ENCODE peak calls at places on chromosomes 13 and 19, in five cellular contexts. M is osteoblast, E is choroid plexus epithelial cell, A is fibroblast of pulmonary artery, T is ascending aorta. P is an unnamed sample.

GRCh38 chr19:12913871-12914690 is 5.0 kb downstream of the SYCE2 start:
- DNase-seq in M (peak), E (peak), A (peak), T (no peak), P (no peak)

GRCh38 chr13:114065926-114066774 is 66.3 kb downstream of the RASA3 start:
- DNase-seq in M (no peak), E (no peak), A (no peak), T (no peak), P (no peak)

GRCh38 chr13:106446011-106446410 is 89.5 kb downstream of the EFNB2 start:
- DNase-seq in M (no peak), E (peak), A (peak), T (no peak), P (peak)

GRCh38 chr13:101795460-101795859 is 343.0 kb downstream of the ITGBL1 start:
- DNase-seq in M (no peak), E (no peak), A (no peak), T (no peak), P (no peak)

GRCh38 chr13:74413482-74413881 is 279.3 kb upstream of the KLF12 start:
- DNase-seq in M (no peak), E (no peak), A (no peak), T (no peak), P (no peak)

GRCh38 chr19:34244611-34245299 is 9.6 kb upstream of the GARRE1 start:
- DNase-seq in M (no peak), E (peak), A (no peak), T (no peak), P (peak)

GRCh38 chr13:50309200-50309848 is 294.1 kb downstream of the KCNRG start:
- DNase-seq in M (no peak), E (no peak), A (no peak), T (no peak), P (no peak)

GRCh38 chr19:8302357-8302691 is 5.8 kb downstream of the CD320 start:
- DNase-seq in M (no peak), E (peak), A (no peak), T (no peak), P (no peak)

GRCh38 chr13:113119166-113119821 is 3.3 kb upstream of the F10 start:
- DNase-seq in M (peak), E (no peak), A (no peak), T (no peak), P (no peak)

GRCh38 chr13:99322297-99323103 is 15.3 kb upstream of the GPR183 start:
- DNase-seq in M (peak), E (peak), A (peak), T (no peak), P (peak)
- H3K4me3 ChIP-seq in M (no peak), E (no peak), A (no peak), T (no peak), P (no peak)

GRCh38 chr19:55255618-55256423 is 3.0 kb downstream of the PPP6R1 start:
- DNase-seq in M (peak), E (no peak), A (peak), T (no peak), P (no peak)
- H3K4me3 ChIP-seq in M (peak), E (peak), A (peak), T (peak), P (no peak)

DNA sequence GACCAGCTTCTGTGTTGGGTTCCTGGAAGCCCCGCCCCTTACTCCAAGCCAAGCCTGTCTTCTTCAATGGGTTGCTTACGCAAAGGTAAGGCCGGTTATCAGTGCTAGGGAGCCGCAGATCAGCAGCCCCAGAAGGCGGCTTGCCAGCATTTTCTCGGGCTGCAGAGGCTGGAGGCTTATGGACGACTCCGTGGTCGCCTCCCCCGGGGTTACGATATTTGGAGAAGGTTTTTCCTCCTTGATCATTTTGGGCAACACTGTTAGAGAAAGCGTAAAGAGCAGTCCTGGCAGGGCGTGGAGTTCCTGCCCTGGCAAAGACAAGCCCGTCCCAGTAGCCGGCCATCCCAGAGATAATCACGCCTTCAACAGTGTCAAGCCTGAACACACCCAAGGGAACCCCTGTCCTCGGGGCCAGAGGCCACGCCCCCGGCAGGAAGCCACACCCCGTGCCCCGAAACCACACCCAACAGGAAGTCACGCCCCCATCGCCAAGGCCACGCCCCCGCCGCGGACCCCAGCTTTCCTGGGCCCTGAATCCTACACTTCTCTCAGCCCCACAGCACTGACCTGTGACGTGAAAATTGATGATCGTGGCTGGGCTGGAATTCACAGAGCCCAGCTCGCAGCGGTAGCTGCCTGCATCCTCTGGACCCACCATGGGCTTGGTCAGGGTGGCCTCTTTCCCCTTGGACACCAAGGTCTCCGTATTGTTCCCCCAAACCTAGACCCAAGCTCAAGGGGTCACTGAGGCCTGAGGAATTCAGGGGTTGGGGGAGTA is 1.0 kb upstream of the RASIP1 start:
- DNase-seq in M (peak), E (no peak), A (no peak), T (no peak), P (no peak)
- H3K4me3 ChIP-seq in M (no peak), E (no peak), A (no peak), T (no peak), P (no peak)

DNA sequence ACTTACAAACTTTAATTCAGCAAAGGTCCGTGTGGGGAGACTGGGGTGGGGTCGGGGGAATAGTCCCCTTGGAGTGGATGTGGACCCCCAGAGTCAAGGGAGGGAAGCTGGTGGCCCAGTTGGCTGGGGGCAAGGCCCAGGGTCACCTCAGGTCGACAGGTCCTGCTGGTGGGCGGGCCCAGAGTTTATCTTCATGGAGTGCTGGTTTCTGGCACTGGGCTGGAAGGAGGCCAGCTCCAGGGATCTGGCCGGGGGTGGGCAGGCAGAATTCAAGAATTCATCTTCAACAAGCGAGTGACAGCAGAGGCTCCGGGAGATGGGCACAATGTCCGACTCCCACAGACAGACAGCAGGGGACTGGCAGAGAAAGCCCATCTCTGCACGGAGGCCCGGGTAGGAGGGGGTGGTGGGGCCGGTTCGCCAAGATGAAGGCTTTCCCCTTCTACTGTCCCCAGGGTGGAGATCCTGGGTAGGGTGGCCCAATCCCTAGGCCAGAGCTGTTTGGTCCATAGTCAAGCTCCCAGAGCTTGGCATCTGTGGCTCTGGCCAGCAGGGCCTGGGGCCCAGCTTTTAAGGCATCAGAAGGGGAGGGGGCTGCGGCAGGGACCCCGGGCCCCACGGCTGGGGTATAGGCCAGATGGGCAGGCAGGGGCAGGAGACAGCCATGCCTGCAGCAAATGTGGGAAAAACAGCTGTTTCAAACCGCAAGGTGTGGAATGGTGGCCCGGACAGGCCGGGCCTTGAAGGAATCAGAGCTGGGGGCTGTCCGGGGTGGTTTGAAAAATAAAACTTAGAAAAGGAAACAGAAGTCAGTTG is 622 bp upstream of the FDX2 start:
- DNase-seq in M (peak), E (no peak), A (no peak), T (no peak), P (no peak)
- H3K4me3 ChIP-seq in M (peak), E (no peak), A (no peak), T (peak), P (no peak)

P was measured in fibroblast of villous mesenchyme.